ENCODE peak calls at places on chromosomes 2 and 18, in five cellular contexts. K is H1; D is EL; P is KBM-7; W is activated naive CD4-positive, alpha-beta T cell. O is an unnamed sample.

GRCh38 chr18:987325-988186 is 82.9 kb downstream of the ADCYAP1 start:
- DNase-seq in K (no peak), D (peak; percentile 45), P (no peak), W (no peak), O (peak; percentile 95)

GRCh38 chr2:100242891-100243670 is 79.2 kb downstream of the LONRF2 start:
- DNase-seq in K (no peak), D (peak; percentile 73), P (peak; percentile 41), W (no peak), O (peak; percentile 65)

GRCh38 chr2:207334631-207335371 is 169.1 kb upstream of the KLF7 start:
- DNase-seq in K (peak; percentile 79), D (peak; percentile 98), P (no peak), W (no peak), O (peak; percentile 100)

GRCh38 chr18:77106331-77106730 is 26.3 kb downstream of the MBP start:
- DNase-seq in K (no peak), D (no peak), P (peak; percentile 88), W (peak; percentile 13), O (peak; percentile 50)

GRCh38 chr2:158172719-158173118 is 71.0 kb downstream of the UPP2 start:
- DNase-seq in K (no peak), D (no peak), P (no peak), W (no peak), O (no peak)

GRCh38 chr2:20539133-20539719 is 92.4 kb downstream of the RHOB start:
- DNase-seq in K (no peak), D (peak; percentile 33), P (no peak), W (no peak), O (peak; percentile 23)

GRCh38 chr2:60476206-60476946 is 77.1 kb downstream of the BCL11A start:
- DNase-seq in K (no peak), D (no peak), P (no peak), W (no peak), O (no peak)

GRCh38 chr2:237222178-237222577 is 136.5 kb downstream of the COPS8 start:
- DNase-seq in K (no peak), D (peak; percentile 93), P (no peak), W (no peak), O (peak; percentile 93)

GRCh38 chr2:54809814-54810213 is 86.4 kb downstream of the EML6 start:
- DNase-seq in K (no peak), D (peak; percentile 60), P (no peak), W (no peak), O (no peak)

GRCh38 chr2:26363323-26363722 is 16.7 kb upstream of the ADGRF3 start:
- DNase-seq in K (no peak), D (peak; percentile 47), P (no peak), W (no peak), O (peak; percentile 46)

GRCh38 chr2:7450188-7451156 is 533.3 kb downstream of the RNF144A start:
- DNase-seq in K (no peak), D (no peak), P (no peak), W (no peak), O (no peak)

GRCh38 chr2:128501700-128502099 is 183.0 kb upstream of the HS6ST1 start:
- DNase-seq in K (no peak), D (no peak), P (no peak), W (no peak), O (no peak)

GRCh38 chr18:10739152-10739551 is 213.3 kb downstream of the NAPG start:
- DNase-seq in K (no peak), D (no peak), P (no peak), W (no peak), O (peak; percentile 14)

GRCh38 chr2:103119352-103119751 is 357.5 kb downstream of the TMEM182 start:
- DNase-seq in K (no peak), D (no peak), P (no peak), W (no peak), O (no peak)

GRCh38 chr2:24245986-24246779 is 71.3 kb downstream of the FAM228A start:
- DNase-seq in K (no peak), D (peak; percentile 31), P (no peak), W (no peak), O (no peak)

GRCh38 chr2:233113114-233113452 is 52.9 kb downstream of the INPP5D start:
- DNase-seq in K (no peak), D (no peak), P (no peak), W (no peak), O (peak; percentile 12)

GRCh38 chr2:59276033-59276432 is 1034.9 kb upstream of the FANCL start:
- DNase-seq in K (no peak), D (no peak), P (peak; percentile 11), W (no peak), O (no peak)

GRCh38 chr2:163600801-163601200 is 135.0 kb downstream of the FIGN start:
- DNase-seq in K (no peak), D (peak; percentile 58), P (no peak), W (no peak), O (no peak)